ENCODE peak calls at places on chromosome 21, in ten cellular contexts. K, O, E, F, D, C, T, V, P and I are unnamed samples. For H3K4me1, the result is how much of the 10 kb centered on the place peaks cover.

GRCh38 chr21:17003221-17003620 is 509.6 kb upstream of the CXADR start:
- DNase-seq in K (no peak), E (no peak), C (peak), T (no peak), V (no peak), D (no peak), O (no peak), F (no peak), P (no peak), I (no peak)

GRCh38 chr21:39637971-39638628 is 25.4 kb downstream of the B3GALT5 start:
- DNase-seq in E (no peak), O (no peak), P (no peak), D (no peak), F (no peak), C (no peak), V (no peak), T (no peak), K (no peak), I (no peak)

GRCh38 chr21:16330340-16331319 is 600.8 kb downstream of the USP25 start:
- DNase-seq in F (no peak), O (no peak), V (no peak), T (peak), P (no peak), C (peak), E (peak), K (no peak), D (peak), I (peak)

GRCh38 chr21:32281531-32281930 is 2.7 kb upstream of the MIS18A start:
- DNase-seq in D (no peak), E (no peak), C (no peak), O (no peak), P (no peak), T (no peak), V (no peak), F (no peak), K (no peak), I (no peak)

GRCh38 chr21:25094695-25095094 is 512.6 kb downstream of the MRPL39 start:
- DNase-seq in K (no peak), P (no peak), T (no peak), C (no peak), O (no peak), D (no peak), E (no peak), V (no peak), F (no peak), I (no peak)

GRCh38 chr21:38384675-38385074 is 113.6 kb downstream of the ERG start:
- DNase-seq in P (no peak), O (no peak), C (no peak), T (no peak), E (no peak), F (no peak), K (no peak), V (no peak), D (no peak), I (no peak)

GRCh38 chr21:37032877-37033471 is 26.5 kb downstream of the RIPPLY3 start:
- DNase-seq in V (no peak), K (no peak), O (no peak), P (no peak), E (no peak), D (no peak), C (peak), F (no peak), T (no peak), I (no peak)

GRCh38 chr21:35457097-35457496 is 408.0 kb upstream of the RUNX1 start:
- DNase-seq in P (no peak), F (no peak), C (no peak), D (no peak), K (no peak), O (no peak), E (no peak), T (no peak), V (no peak), I (no peak)

GRCh38 chr21:38921511-38922215 is 115.9 kb downstream of the ETS2 start:
- DNase-seq in T (no peak), D (no peak), O (no peak), K (no peak), P (no peak), F (no peak), C (no peak), E (no peak), V (no peak), I (no peak)

GRCh38 chr21:35927262-35927661 is 133.1 kb downstream of the SETD4 start:
- DNase-seq in T (no peak), P (no peak), K (no peak), E (no peak), F (no peak), O (no peak), D (no peak), V (no peak), C (no peak), I (no peak)

GRCh38 chr21:14685568-14685967 is 139.5 kb upstream of the SAMSN1 start:
- DNase-seq in V (no peak), E (no peak), K (no peak), C (no peak), P (no peak), T (no peak), F (no peak), O (no peak), D (peak), I (no peak)

GRCh38 chr21:42421018-42421793 is 17.5 kb downstream of the UBASH3A start:
- DNase-seq in D (no peak), E (no peak), P (no peak), F (no peak), V (no peak), O (no peak), K (no peak), C (no peak), T (no peak), I (no peak)
- H3K4me1 ChIP-seq in D (under half), E (under half), P (half or more), F (under half), V (under half), O (half or more), K (under half), C (under half), T (under half), I (under half)

DNA sequence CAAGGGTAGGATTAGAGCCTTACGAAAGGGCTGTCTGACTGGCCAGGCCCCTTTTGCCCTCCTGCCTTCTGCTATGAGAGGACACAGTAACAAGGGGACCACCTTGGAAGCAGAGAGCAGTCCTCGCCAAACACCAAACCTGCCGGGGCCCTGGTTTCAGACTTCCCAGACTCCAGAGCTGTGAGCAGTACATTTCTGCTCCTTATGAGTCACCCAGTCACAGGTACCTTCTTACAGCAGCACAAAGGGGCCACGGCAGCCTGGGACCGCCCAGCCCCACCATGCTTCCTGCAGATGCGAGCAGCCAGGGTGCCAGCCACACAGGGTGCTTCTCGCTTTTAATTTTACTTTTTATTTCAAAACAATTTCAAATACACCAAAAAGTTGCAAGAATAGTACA is 17.2 kb upstream of the POFUT2 start:
- DNase-seq in E (no peak), V (no peak), C (no peak), F (peak), O (no peak), P (no peak), K (peak), D (no peak), T (no peak), I (no peak)
- H3K4me1 ChIP-seq in E (half or more), V (under half), C (under half), F (under half), O (under half), P (under half), K (half or more), D (under half), T (under half), I (half or more)

DNA sequence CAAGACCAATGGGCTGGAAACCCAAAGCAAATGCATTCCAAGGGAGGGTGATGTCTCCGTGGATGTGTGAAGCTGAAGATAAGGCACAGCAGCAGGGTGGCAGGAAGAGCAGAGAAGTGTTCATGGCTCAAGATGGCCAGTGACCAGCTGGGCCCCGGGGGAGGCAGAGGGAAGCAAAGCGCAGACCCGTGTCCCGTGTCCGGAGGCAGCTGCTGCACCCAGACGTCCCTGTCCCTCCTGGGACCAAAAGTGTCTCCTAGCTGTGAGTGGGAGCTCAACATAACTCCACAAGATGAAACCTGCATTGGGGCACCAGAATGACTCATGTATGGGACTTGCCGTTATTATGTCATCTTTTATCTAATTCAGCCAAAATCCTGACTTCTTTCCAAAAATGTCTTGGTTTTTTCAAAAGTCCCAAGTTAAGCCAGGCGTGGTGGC is 118.2 kb downstream of the RIPK4 start:
- DNase-seq in C (peak), D (no peak), F (no peak), P (no peak), T (no peak), E (no peak), V (no peak), K (no peak), O (no peak), I (no peak)
- H3K4me1 ChIP-seq in C (under half), D (under half), F (under half), P (under half), T (under half), E (under half), V (under half), K (under half), O (under half), I (under half)

DNA sequence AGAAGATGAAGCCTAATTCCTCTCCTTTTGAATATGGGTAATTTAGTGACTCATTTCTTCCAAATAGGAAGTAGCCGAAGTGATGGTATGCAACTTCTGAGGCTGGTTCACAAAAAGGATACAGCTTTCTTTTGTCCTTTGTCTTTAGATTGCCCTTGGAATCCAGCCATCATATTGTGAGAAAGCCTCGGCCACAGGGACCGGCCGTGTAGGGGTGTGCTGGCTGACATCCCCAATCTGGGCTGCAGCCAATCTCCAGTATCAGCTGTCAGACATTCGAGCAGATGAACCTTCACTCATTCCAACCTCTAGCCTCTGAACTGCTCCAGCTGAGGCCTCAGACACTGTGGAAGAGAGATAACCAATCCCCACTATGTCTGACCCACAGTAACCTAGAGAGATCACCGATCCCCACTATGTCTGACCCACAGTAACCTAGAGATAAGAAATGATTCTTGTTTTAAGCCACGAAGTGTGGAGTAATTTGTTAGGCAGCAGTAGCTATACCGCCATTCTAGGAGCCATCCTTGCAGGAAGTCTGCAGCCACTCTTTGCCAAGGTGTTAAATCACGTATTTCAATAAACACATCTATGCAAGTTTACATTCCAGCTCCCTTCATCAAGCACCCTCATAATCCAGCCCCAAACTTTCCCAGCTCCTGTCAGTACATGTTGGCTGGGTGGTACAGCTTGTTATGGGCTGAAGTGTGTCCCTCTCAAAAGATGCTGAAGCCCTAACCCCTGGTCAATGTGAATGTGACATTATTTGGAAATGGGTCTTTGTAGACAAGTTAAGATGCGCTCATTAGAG is 2.9 kb upstream of the DIP2A start:
- DNase-seq in D (no peak), V (peak), F (no peak), K (no peak), E (no peak), O (no peak), T (no peak), P (no peak), C (peak), I (no peak)
- H3K4me1 ChIP-seq in D (under half), V (under half), F (under half), K (half or more), E (under half), O (under half), T (under half), P (under half), C (under half), I (half or more)

DNA sequence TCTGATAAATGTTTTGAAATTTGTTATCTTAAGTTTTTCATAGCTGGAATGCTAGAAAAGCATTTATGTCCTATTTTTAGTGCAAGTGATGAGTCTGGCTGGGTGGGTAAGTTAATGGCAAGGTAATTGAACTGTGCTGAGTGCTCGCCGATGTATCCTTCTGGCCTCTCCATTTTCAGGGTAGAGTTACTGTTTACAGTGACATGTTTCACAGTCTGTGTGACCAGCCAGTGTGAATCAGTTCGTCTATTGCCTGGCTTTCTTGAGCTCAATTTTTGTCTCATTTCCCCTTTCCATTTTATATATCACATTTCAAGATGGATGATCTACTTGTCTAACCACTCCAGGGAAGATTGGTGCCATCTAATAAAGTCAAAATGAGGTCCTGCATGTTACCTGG is 44.1 kb downstream of the ITSN1 start:
- DNase-seq in F (no peak), V (no peak), T (no peak), D (no peak), K (no peak), C (peak), E (no peak), O (no peak), P (no peak), I (no peak)
- H3K4me1 ChIP-seq in F (under half), V (under half), T (half or more), D (under half), K (half or more), C (half or more), E (under half), O (under half), P (under half), I (under half)

DNA sequence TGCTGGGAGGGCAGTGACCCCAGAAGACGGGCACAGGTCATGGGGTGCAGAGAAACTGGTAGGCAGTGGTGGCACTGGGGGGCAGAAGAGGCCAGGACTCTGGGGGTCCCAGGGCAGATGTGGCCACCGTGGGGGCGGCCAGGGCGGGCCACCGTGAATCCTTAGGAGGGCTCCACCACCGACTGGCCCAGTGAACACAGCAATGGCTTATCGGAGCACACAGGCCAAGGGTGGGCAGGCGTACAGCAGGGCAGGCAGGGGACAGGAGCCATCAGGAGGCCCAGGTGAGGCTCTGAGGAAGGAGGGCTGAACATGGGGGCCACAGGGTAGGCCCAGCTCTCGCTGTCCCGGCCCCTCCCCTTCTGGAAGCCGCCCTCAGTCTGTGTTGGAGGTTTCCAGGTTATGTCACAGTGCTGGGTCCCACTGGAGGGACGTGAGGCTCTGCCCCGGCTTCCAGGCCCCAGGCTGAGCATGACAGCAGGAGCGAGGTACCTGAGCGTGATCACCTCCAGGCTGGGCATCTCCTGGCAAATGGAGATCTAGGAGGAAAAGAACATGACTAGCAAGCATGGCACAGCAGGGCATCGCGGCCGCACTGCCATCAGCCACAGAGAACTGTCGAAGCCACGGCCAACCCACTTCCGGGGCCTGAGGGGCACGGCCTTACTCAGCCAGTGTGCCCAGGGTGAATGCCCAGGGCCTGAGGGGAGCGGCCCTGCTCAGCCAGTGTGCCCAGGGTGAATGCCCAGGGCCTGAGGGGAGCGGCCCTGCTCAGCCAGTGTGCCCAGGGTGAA is 3.7 kb downstream of the CFAP410 start:
- DNase-seq in O (no peak), F (no peak), D (no peak), E (no peak), K (peak), P (no peak), V (no peak), T (no peak), C (no peak), I (no peak)
- H3K4me1 ChIP-seq in O (under half), F (under half), D (under half), E (under half), K (under half), P (under half), V (under half), T (under half), C (under half), I (under half)

DNA sequence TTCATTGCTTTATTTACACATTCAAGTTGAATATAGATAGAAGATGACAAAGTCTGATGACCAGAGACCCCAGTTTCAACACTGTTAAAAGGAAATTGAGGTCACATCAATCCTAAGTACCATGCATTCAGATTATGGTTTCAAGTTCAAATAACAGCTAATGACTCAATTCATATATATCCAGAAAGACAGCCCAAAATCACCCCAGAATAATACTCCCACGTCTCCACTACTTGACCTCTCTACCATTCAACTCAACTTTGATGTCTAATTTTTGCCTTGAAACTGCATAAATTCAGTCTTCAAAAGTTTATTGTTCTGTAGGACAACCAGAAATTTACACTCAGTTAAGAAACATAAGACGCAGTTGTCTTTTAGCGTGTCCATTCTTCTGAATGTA is 569.2 kb downstream of the LTN1 start:
- DNase-seq in C (no peak), P (no peak), K (no peak), F (no peak), E (no peak), O (no peak), D (no peak), T (no peak), V (no peak), I (no peak)
- H3K4me1 ChIP-seq in C (half or more), P (under half), K (under half), F (under half), E (under half), O (under half), D (under half), T (under half), V (under half), I (under half)

DNA sequence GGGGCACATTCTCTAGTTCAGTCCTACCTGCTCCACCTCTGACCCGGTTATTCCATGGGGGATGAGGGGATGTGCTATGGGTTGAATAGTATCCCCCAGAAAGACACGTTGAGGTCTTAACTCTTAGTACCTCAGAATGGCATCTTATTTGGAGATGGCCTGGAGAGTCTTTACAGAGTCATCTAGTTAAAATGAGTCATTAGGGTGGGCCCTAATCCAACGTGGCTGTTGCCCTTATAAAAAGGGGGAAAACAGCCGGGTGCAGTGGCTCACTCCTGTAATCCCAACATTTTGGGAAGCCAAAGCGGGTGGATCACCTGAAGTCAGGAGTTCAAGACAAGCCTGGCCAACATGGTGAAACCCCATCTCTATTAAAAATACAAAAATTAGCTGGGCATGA is 5.7 kb downstream of the TMPRSS3 start:
- DNase-seq in K (no peak), D (no peak), C (no peak), P (no peak), O (no peak), T (no peak), E (no peak), F (no peak), V (no peak), I (no peak)
- H3K4me1 ChIP-seq in K (under half), D (under half), C (under half), P (under half), O (under half), T (under half), E (under half), F (under half), V (under half), I (under half)

GRCh38 chr21:26845750-26846035 is 484 bp upstream of the ADAMTS1 start:
- DNase-seq in O (no peak), F (no peak), V (no peak), P (no peak), D (no peak), K (no peak), C (no peak), E (no peak), T (no peak), I (no peak)
- H3K4me1 ChIP-seq in O (under half), F (under half), V (under half), P (under half), D (under half), K (under half), C (under half), E (under half), T (under half), I (under half)

GRCh38 chr21:44300262-44300959 is 558 bp downstream of the PFKL start:
- DNase-seq in D (peak), P (peak), C (peak), O (peak), V (peak), E (peak), T (peak), F (peak), K (peak), I (peak)
- H3K4me1 ChIP-seq in D (half or more), P (half or more), C (under half), O (half or more), V (under half), E (half or more), T (under half), F (under half), K (half or more), I (under half)